ENCODE peak calls at places on chromosomes 1 and 21, in four cellular contexts. D is HepG2, V is WTC11, P is K562. Z is an unnamed sample.

GRCh38 chr1:86435327-86435726 is 11.4 kb downstream of the CLCA2 start:
- DNase-seq in D (no peak), V (no peak), P (no peak), Z (no peak)

GRCh38 chr1:219159946-219160645 is 13.6 kb upstream of the LYPLAL1 start:
- DNase-seq in D (no peak), V (no peak), P (no peak), Z (no peak)

GRCh38 chr1:207152792-207153434 is 48.9 kb downstream of the C4BPA start:
- DNase-seq in D (peak; percentile 87), V (no peak), P (no peak), Z (no peak)

GRCh38 chr1:112448937-112449629 is 53.1 kb downstream of the CTTNBP2NL start:
- DNase-seq in D (no peak), V (no peak), P (no peak), Z (no peak)

GRCh38 chr1:84156210-84156621 is 12.1 kb downstream of the PRKACB start:
- DNase-seq in D (no peak), V (no peak), P (no peak), Z (no peak)

GRCh38 chr1:96782861-96783260 is 61.3 kb downstream of the PTBP2 start:
- DNase-seq in D (no peak), V (no peak), P (no peak), Z (no peak)

GRCh38 chr1:112060266-112060665 is 70.8 kb upstream of the KCND3 start:
- DNase-seq in D (no peak), V (no peak), P (no peak), Z (no peak)

GRCh38 chr1:92486251-92487077 is at the start of gene GFI1:
- DNase-seq in D (peak; percentile 49), V (peak; percentile 66), P (no peak), Z (peak; percentile 58)

GRCh38 chr1:62991152-62991551 is 207.2 kb downstream of the ATG4C start:
- DNase-seq in D (no peak), V (no peak), P (no peak), Z (no peak)
- TF ChIP-seq FOXJ3 in D (no peak), V (no peak), P (no peak), Z (no peak)

GRCh38 chr1:114009393-114009792 is 30.1 kb downstream of the OLFML3 start:
- DNase-seq in D (peak; percentile 34), V (no peak), P (no peak), Z (no peak)
- TF ChIP-seq FOXJ3 in D (no peak), V (no peak), P (no peak), Z (no peak)

GRCh38 chr1:229753764-229754553 is 127.9 kb downstream of the URB2 start:
- DNase-seq in D (no peak), V (no peak), P (peak; percentile 89), Z (no peak)

GRCh38 chr1:229759037-229759435 is 133.0 kb downstream of the URB2 start:
- DNase-seq in D (no peak), V (no peak), P (no peak), Z (no peak)

GRCh38 chr1:229757226-229757625 is 131.2 kb downstream of the URB2 start:
- DNase-seq in D (no peak), V (no peak), P (no peak), Z (no peak)

GRCh38 chr1:229756666-229757065 is 130.6 kb downstream of the URB2 start:
- DNase-seq in D (no peak), V (no peak), P (no peak), Z (no peak)

GRCh38 chr1:229758101-229759036 is 132.3 kb downstream of the URB2 start:
- DNase-seq in D (no peak), V (no peak), P (no peak), Z (no peak)
- TF ChIP-seq FOXJ3 in D (no peak), V (no peak), P (no peak), Z (no peak)

GRCh38 chr1:64514197-64514765 is 44.4 kb downstream of the CACHD1 start:
- DNase-seq in D (no peak), V (no peak), P (no peak), Z (no peak)
- TF ChIP-seq FOXJ3 in D (no peak), V (no peak), P (no peak), Z (no peak)

GRCh38 chr1:81478217-81478616 is 322.5 kb upstream of the ADGRL2 start:
- DNase-seq in D (no peak), V (no peak), P (no peak), Z (no peak)

GRCh38 chr1:81472387-81472786 is 328.3 kb upstream of the ADGRL2 start:
- DNase-seq in D (no peak), V (peak; percentile 10), P (no peak), Z (no peak)

GRCh38 chr1:81477704-81478103 is 323.0 kb upstream of the ADGRL2 start:
- DNase-seq in D (no peak), V (no peak), P (no peak), Z (no peak)
- TF ChIP-seq FOXJ3 in D (no peak), V (no peak), P (no peak), Z (no peak)

GRCh38 chr1:160623860-160624259 is 23.0 kb downstream of the SLAMF1 start:
- DNase-seq in D (no peak), V (no peak), P (no peak), Z (no peak)

GRCh38 chr1:160620942-160621632 is 25.8 kb downstream of the SLAMF1 start:
- DNase-seq in D (no peak), V (no peak), P (no peak), Z (no peak)

GRCh38 chr1:160624464-160624863 is 22.4 kb downstream of the SLAMF1 start:
- DNase-seq in D (no peak), V (no peak), P (no peak), Z (no peak)

GRCh38 chr1:160621633-160622413 is 25.0 kb downstream of the SLAMF1 start:
- DNase-seq in D (no peak), V (no peak), P (no peak), Z (no peak)

GRCh38 chr1:160622885-160623633 is 23.8 kb downstream of the SLAMF1 start:
- DNase-seq in D (no peak), V (no peak), P (no peak), Z (no peak)
- TF ChIP-seq FOXJ3 in D (no peak), V (no peak), P (no peak), Z (no peak)

DNA sequence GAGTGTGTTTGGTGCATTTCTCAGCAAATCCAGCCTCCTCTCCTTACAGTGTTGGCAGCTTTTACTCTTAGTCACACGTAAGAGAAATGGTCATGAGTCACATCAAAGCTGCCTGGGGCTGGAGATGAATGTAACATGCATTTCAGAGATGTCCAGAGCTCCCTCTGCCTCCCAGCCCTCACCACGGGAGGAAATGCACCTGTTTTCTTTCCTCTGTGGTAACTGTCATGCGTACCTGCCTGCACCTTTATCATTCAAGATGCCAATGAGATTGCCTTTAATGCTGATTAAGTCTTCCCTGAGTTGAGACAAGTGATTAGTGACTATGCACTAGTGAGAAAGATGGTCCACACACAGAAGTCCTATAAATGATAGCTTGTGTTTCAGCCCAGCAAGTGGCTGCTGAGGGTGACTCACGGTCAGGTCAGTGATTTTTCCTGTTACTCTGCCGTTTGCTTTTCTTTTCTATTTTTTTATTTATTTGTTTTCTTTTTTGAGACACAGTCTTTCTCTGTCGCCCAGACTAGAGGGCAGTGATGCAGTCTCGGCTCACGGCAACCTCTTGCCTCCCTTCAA is 277.3 kb upstream of the FMN2 start:
- DNase-seq in D (peak; percentile 2), V (peak; percentile 30), P (no peak), Z (peak; percentile 59)
- TF ChIP-seq FOXJ3 in D (no peak), V (no peak), P (no peak), Z (no peak)

GRCh38 chr1:226798427-226799411 is 59.6 kb upstream of the ITPKB start:
- DNase-seq in D (no peak), V (no peak), P (peak; percentile 39), Z (no peak)
- TF ChIP-seq FOXJ3 in D (no peak), V (no peak), P (no peak), Z (no peak)

GRCh38 chr21:42474043-42474831 is 21.8 kb downstream of the RSPH1 start:
- DNase-seq in D (peak; percentile 41), V (peak; percentile 27), P (no peak), Z (peak; percentile 43)

GRCh38 chr21:42473495-42474042 is 22.5 kb downstream of the RSPH1 start:
- DNase-seq in D (no peak), V (no peak), P (no peak), Z (no peak)

GRCh38 chr21:42471206-42471605 is 24.8 kb downstream of the RSPH1 start:
- DNase-seq in D (no peak), V (no peak), P (no peak), Z (no peak)

GRCh38 chr21:42472521-42472920 is 23.5 kb downstream of the RSPH1 start:
- DNase-seq in D (no peak), V (no peak), P (no peak), Z (no peak)

DNA sequence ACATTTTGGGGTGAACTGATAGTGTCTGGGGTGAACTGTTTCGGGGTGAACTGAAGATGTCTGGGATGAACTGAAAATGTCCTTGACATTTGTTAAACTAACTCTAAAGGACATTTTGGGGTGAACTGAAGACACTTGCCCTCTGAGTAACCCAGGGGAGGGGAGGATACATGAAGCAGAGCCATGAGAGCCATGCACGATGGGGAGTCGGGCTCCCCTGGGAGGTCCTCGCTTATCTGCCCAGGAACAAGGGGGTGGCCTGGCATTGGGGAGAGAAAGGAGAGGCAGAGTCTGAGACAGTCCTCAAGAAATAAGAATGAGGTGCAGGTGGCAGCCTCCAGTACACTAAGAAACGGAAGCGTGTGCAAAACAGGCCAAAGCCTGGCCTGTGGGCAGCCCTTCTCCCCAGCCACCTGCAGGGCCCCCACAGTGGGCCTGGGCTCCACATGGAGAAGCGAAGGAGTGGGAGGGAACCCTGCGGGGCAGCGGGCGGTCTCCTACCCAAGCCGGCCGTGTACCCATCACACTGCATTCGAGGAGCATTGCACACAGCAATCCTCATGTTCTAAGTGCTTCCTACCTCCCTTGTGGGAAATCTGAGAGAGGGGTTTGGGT is 24.2 kb downstream of the RSPH1 start:
- DNase-seq in D (no peak), V (no peak), P (no peak), Z (no peak)
- TF ChIP-seq FOXJ3 in D (no peak), V (no peak), P (no peak), Z (no peak)

GRCh38 chr1:231313661-231314060 is 24.0 kb downstream of the EXOC8 start:
- DNase-seq in D (no peak), V (no peak), P (no peak), Z (no peak)
- TF ChIP-seq FOXJ3 in D (no peak), V (no peak), P (no peak), Z (no peak)